ENCODE peak calls at places on chromosomes 13 and 19, in ten cellular contexts. V is kidney epithelial cell; G is thoracic aorta; I is pancreas; E is thyroid gland; B is retinal pigment epithelial cell; A is CD8-positive, alpha-beta memory T cell; N is colonic mucosa; T is K562; Y is AG10803. C is an unnamed sample.

GRCh38 chr19:46351241-46352041 is 4.6 kb downstream of the PPP5C start:
- DNase-seq in V (no peak), G (peak; percentile 47), I (peak; percentile 85), E (peak; percentile 97), B (no peak), A (peak; percentile 32), N (peak; percentile 43), T (no peak), Y (peak; percentile 70), C (no peak)

GRCh38 chr19:28898279-28898678 is 314.7 kb downstream of the UQCRFS1 start:
- DNase-seq in V (no peak), G (no peak), I (no peak), E (no peak), B (no peak), A (no peak), N (no peak), T (no peak), Y (peak; percentile 79), C (no peak)

GRCh38 chr13:71801781-71802180 is 65.2 kb downstream of the DACH1 start:
- DNase-seq in V (no peak), G (no peak), I (no peak), E (no peak), B (peak; percentile 55), A (no peak), N (no peak), T (no peak), Y (no peak), C (no peak)

GRCh38 chr19:7254590-7254989 is 39.6 kb downstream of the INSR start:
- DNase-seq in V (no peak), G (no peak), I (no peak), E (peak; percentile 76), B (no peak), A (no peak), N (no peak), T (no peak), Y (no peak), C (no peak)

GRCh38 chr19:15922021-15922420 is 12.3 kb downstream of the CYP4F11 start:
- DNase-seq in V (no peak), G (no peak), I (no peak), E (no peak), B (no peak), A (no peak), N (no peak), T (no peak), Y (no peak), C (no peak)

GRCh38 chr19:48308695-48309586 is 16.4 kb upstream of the EMP3 start:
- DNase-seq in V (no peak), G (no peak), I (peak; percentile 38), E (peak; percentile 45), B (no peak), A (no peak), N (no peak), T (peak; percentile 45), Y (no peak), C (peak; percentile 69)

GRCh38 chr19:28934626-28935025 is 278.3 kb downstream of the UQCRFS1 start:
- DNase-seq in V (no peak), G (no peak), I (no peak), E (no peak), B (no peak), A (no peak), N (no peak), T (no peak), Y (peak; percentile 71), C (no peak)

GRCh38 chr13:67803118-67803517 is 573.0 kb upstream of the PCDH9 start:
- DNase-seq in V (no peak), G (no peak), I (no peak), E (no peak), B (no peak), A (no peak), N (no peak), T (no peak), Y (no peak), C (no peak)

GRCh38 chr19:30555075-30555787 is 183.0 kb downstream of the ZNF536 start:
- DNase-seq in V (no peak), G (no peak), I (no peak), E (no peak), B (no peak), A (no peak), N (no peak), T (no peak), Y (peak; percentile 61), C (no peak)

GRCh38 chr13:77026255-77026782 is 640 bp downstream of the FBXL3 start:
- DNase-seq in V (no peak), G (peak; percentile 61), I (peak; percentile 92), E (peak; percentile 86), B (no peak), A (peak; percentile 81), N (peak; percentile 93), T (peak; percentile 81), Y (peak; percentile 69), C (peak; percentile 83)

GRCh38 chr13:52851153-52851962 is 2.9 kb upstream of the PCDH8 start:
- DNase-seq in V (no peak), G (no peak), I (peak; percentile 49), E (peak; percentile 67), B (no peak), A (no peak), N (peak; percentile 44), T (no peak), Y (peak; percentile 9), C (no peak)

GRCh38 chr13:78881054-78881453 is 222.1 kb upstream of the OBI1 start:
- DNase-seq in V (no peak), G (no peak), I (no peak), E (no peak), B (no peak), A (no peak), N (no peak), T (no peak), Y (no peak), C (no peak)

GRCh38 chr19:4516199-4516938 is 1.9 kb downstream of the PLIN4 start:
- DNase-seq in V (no peak), G (no peak), I (no peak), E (no peak), B (no peak), A (no peak), N (no peak), T (no peak), Y (no peak), C (no peak)
- H3K4me3 ChIP-seq in V (no peak overlapping the region), G (no peak overlapping the region), I (no peak overlapping the region), E (no peak overlapping the region), B (no peak overlapping the region), A (no peak overlapping the region), N (no peak overlapping the region), T (no peak overlapping the region), Y (no peak overlapping the region), C (no peak overlapping the region)

DNA sequence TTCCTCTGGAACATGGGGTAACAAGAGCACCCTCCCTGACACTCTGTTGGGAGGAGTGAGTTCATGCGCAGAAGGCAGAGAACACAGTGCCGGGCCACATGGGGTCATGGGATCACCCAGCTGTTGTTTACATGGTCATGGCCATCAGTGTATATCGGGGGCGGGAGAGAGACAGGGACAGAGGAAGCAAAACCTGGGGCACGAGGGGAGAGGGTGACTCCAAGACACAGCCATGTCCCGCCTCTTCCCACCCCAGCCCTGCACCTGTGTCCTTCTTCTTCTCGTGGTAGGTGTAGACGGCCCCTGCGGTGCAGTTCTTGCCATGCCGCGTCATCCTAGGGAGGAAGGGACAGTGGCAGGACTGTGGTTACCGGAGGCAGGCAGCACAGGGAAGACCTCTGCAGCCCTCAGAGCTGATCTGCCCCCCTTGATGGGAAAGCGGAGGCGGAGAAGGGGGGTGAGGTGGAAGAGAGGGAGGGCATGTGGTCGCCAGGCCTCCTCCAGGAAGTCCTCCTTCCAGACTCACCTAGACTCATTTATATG is 19.9 kb downstream of the NOSIP start:
- DNase-seq in V (no peak), G (no peak), I (peak; percentile 76), E (no peak), B (no peak), A (peak; percentile 67), N (no peak), T (peak; percentile 48), Y (no peak), C (no peak)
- H3K4me3 ChIP-seq in V (no peak overlapping the region), G (no peak overlapping the region), I (no peak overlapping the region), E (no peak overlapping the region), B (no peak overlapping the region), A (peak overlapping the region; percentile 89), N (no peak overlapping the region), T (no peak overlapping the region), Y (no peak overlapping the region), C (no peak overlapping the region)

GRCh38 chr19:18421371-18421959 is 2.3 kb downstream of the SSBP4 start:
- DNase-seq in V (no peak), G (no peak), I (peak; percentile 62), E (no peak), B (no peak), A (no peak), N (no peak), T (no peak), Y (no peak), C (no peak)
- H3K4me3 ChIP-seq in V (no peak overlapping the region), G (no peak overlapping the region), I (no peak overlapping the region), E (no peak overlapping the region), B (no peak overlapping the region), A (no peak overlapping the region), N (no peak overlapping the region), T (peak overlapping the region; percentile 60), Y (peak overlapping the region; percentile 70), C (no peak overlapping the region)

GRCh38 chr13:44574466-44574855 is 1.7 kb downstream of the TSC22D1 start:
- DNase-seq in V (no peak), G (no peak), I (no peak), E (no peak), B (no peak), A (no peak), N (no peak), T (no peak), Y (no peak), C (no peak)
- H3K4me3 ChIP-seq in V (peak overlapping the region; percentile 77), G (peak overlapping the region; percentile 96), I (no peak overlapping the region), E (no peak overlapping the region), B (peak overlapping the region; percentile 90), A (no peak overlapping the region), N (no peak overlapping the region), T (no peak overlapping the region), Y (peak overlapping the region; percentile 77), C (no peak overlapping the region)

DNA sequence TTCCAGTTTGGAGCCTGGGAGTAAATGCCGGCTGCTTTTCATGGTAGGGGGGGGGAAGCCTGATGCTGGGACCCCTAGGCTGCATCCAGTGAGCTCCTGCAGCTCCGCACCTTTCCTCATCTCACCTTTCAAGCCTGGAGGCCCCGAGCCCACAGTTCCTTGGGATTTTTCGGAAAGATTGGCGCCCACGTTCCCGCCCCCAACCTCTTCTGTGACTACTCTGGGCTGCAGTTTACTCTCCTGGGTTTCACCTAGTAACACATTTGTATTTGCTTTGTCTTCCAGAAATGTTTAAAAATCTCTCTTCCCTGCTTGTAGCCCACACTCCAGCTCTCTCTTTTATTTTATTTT is 51.9 kb upstream of the SPATA13 start:
- DNase-seq in V (no peak), G (no peak), I (no peak), E (no peak), B (no peak), A (no peak), N (no peak), T (no peak), Y (no peak), C (no peak)
- H3K4me3 ChIP-seq in V (no peak overlapping the region), G (no peak overlapping the region), I (no peak overlapping the region), E (no peak overlapping the region), B (no peak overlapping the region), A (no peak overlapping the region), N (no peak overlapping the region), T (no peak overlapping the region), Y (no peak overlapping the region), C (no peak overlapping the region)

GRCh38 chr13:111043575-111043982 is 71.5 kb upstream of the ARHGEF7 start:
- DNase-seq in V (no peak), G (no peak), I (no peak), E (no peak), B (no peak), A (no peak), N (no peak), T (peak; percentile 30), Y (peak; percentile 94), C (no peak)
- H3K4me3 ChIP-seq in V (no peak overlapping the region), G (no peak overlapping the region), I (no peak overlapping the region), E (no peak overlapping the region), B (no peak overlapping the region), A (no peak overlapping the region), N (no peak overlapping the region), T (no peak overlapping the region), Y (peak overlapping the region; percentile 34), C (no peak overlapping the region)